ENCODE peak calls at places on chromosome 1, in four cellular contexts. One of them, this sample, is unnamed.

GRCh38 chr1:97412737-97413136 is 508.1 kb downstream of the DPYD start:
- DNase-seq in K562: no peak
- DNase-seq in H1: no peak
- DNase-seq in HepG2: no peak
- DNase-seq in this sample: no peak

GRCh38 chr1:118914379-118915161 is 73.6 kb downstream of the TBX15 start:
- DNase-seq in HepG2: peak
- DNase-seq in K562: no peak
- DNase-seq in H1: no peak
- DNase-seq in this sample: peak

GRCh38 chr1:183911285-183911684 is 106.4 kb downstream of the RGL1 start:
- DNase-seq in H1: no peak
- DNase-seq in K562: no peak
- DNase-seq in HepG2: no peak
- DNase-seq in this sample: no peak

GRCh38 chr1:27966402-27967105 is 6.8 kb downstream of the XKR8 start:
- DNase-seq in H1: no peak
- DNase-seq in K562: no peak
- DNase-seq in HepG2: no peak
- DNase-seq in this sample: no peak

GRCh38 chr1:208808301-208808700 is 564.1 kb upstream of the PLXNA2 start:
- DNase-seq in K562: no peak
- DNase-seq in H1: no peak
- DNase-seq in HepG2: no peak
- DNase-seq in this sample: no peak

GRCh38 chr1:84377480-84378095 is 20.7 kb upstream of the DNASE2B start:
- DNase-seq in K562: peak
- DNase-seq in HepG2: no peak
- DNase-seq in H1: no peak
- DNase-seq in this sample: no peak

GRCh38 chr1:41351262-41352151 is 9.7 kb upstream of the FOXO6 start:
- DNase-seq in H1: no peak
- DNase-seq in K562: no peak
- DNase-seq in HepG2: no peak
- DNase-seq in this sample: no peak

GRCh38 chr1:89563957-89564604 is 39.5 kb downstream of the LRRC8B start:
- DNase-seq in HepG2: no peak
- DNase-seq in H1: no peak
- DNase-seq in K562: no peak
- DNase-seq in this sample: no peak

GRCh38 chr1:171655215-171656116 is 3.0 kb upstream of the MYOC start:
- DNase-seq in HepG2: peak
- DNase-seq in H1: peak
- DNase-seq in K562: peak
- DNase-seq in this sample: peak

GRCh38 chr1:230215049-230215448 is 148.0 kb downstream of the GALNT2 start:
- DNase-seq in H1: no peak
- DNase-seq in K562: peak
- DNase-seq in HepG2: peak
- DNase-seq in this sample: no peak

GRCh38 chr1:35288761-35289160 is 20.3 kb downstream of the ZMYM4 start:
- DNase-seq in HepG2: peak
- DNase-seq in H1: no peak
- DNase-seq in K562: no peak
- DNase-seq in this sample: no peak

GRCh38 chr1:56535949-56536348 is 43.4 kb downstream of the PLPP3 start:
- DNase-seq in HepG2: peak
- DNase-seq in H1: no peak
- DNase-seq in K562: no peak
- DNase-seq in this sample: no peak

DNA sequence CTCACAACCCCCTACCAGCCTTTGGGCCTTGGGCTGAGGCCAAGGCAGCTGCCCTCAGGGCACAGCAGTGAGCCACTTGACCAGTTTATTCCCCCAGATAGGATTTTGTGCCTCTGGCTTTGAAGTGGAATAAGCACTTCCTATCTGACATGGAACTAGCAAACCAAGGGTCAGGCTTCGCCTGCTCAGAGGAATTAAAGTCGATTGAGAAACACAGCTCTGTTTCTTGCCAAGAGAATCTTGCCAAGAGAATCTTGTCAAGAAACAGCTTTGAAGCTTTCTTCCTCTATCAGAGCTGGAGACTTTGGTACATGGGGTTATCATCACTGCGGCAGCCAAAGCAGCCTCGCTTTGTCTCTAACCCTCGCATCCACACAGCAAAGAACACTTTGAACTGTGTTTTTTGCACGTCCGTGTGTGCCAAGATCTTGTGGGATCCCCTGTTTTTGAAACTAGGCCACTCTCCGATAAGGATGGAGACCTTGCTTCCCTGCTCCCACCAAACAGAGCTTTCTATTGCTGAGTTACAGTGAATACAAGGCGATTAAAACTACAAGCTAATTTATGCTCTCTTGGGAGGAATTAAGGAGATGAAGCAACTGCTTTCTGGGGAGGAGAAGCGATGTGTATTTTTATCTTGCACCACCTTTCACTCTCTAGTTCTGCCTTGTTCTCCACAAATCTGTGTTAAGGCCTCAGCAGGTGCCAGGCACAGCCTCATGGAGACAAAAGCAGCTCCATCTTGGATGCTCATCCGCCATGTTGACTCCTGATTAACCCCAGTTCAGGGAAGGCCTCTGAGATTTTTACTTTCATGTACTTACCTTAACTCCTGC is 67.3 kb downstream of the RHOU start:
- DNase-seq in H1: no peak
- DNase-seq in HepG2: no peak
- DNase-seq in K562: no peak
- DNase-seq in this sample: no peak
- TF ChIP-seq PHF8 in H1: no peak
- TF ChIP-seq PHF8 in HepG2: no peak
- TF ChIP-seq PHF8 in K562: no peak
- TF ChIP-seq PHF8 in this sample: no peak

DNA sequence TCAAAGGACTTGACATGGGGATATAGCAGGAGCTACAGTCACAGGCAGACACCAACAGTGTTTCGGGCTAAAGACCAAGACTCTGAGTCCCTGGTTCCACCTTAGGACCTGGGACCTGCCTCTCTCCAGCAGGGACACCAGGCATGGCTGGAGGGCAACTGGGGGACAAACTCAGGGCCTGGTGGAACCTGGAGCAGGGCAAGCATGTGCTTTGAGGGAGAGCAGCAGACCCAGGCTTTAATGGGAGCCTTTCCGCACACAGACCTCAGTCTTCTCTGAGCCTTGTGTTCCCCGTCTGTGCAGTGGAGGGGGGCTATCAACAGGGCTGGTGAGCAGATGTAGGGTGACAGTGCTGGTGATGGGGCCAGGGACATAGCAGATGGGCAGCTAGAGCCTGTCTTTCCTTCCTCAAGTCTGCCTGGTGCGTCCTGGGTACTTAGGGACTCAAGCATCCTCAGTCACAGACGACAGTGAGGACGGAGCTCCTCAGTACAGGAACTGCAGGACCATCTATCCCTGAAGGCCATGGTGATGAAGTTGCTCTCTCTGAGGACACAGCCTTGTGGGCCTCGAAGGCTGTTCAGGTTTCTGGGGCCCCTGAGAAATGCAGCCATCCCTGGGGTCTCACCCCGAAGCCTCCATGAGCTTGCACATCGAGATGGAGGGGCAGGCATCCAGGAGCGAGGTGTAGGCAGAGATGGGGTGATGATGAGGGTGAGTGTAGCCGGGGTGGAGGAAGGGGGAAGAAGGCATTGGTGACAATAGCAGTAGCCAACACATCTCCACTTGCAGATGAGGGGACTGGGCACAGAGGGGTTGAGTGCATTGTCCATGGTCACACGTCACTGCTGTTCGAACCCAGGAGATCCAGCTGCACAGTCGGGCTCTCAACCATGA is 593.4 kb downstream of the PTPRU start:
- DNase-seq in K562: no peak
- DNase-seq in HepG2: no peak
- DNase-seq in H1: no peak
- DNase-seq in this sample: no peak
- TF ChIP-seq PHF8 in K562: no peak
- TF ChIP-seq PHF8 in HepG2: no peak
- TF ChIP-seq PHF8 in H1: no peak
- TF ChIP-seq PHF8 in this sample: no peak

GRCh38 chr1:40161888-40162397 is 756 bp downstream of the RLF start:
- DNase-seq in HepG2: no peak
- DNase-seq in H1: no peak
- DNase-seq in K562: no peak
- DNase-seq in this sample: no peak
- TF ChIP-seq PHF8 in HepG2: no peak
- TF ChIP-seq PHF8 in H1: no peak
- TF ChIP-seq PHF8 in K562: no peak
- TF ChIP-seq PHF8 in this sample: no peak

GRCh38 chr1:108503062-108503740 is 53.1 kb downstream of the NBPF6 start:
- DNase-seq in K562: no peak
- DNase-seq in H1: peak
- DNase-seq in HepG2: peak
- DNase-seq in this sample: peak
- TF ChIP-seq PHF8 in K562: no peak
- TF ChIP-seq PHF8 in H1: no peak
- TF ChIP-seq PHF8 in HepG2: no peak
- TF ChIP-seq PHF8 in this sample: no peak

DNA sequence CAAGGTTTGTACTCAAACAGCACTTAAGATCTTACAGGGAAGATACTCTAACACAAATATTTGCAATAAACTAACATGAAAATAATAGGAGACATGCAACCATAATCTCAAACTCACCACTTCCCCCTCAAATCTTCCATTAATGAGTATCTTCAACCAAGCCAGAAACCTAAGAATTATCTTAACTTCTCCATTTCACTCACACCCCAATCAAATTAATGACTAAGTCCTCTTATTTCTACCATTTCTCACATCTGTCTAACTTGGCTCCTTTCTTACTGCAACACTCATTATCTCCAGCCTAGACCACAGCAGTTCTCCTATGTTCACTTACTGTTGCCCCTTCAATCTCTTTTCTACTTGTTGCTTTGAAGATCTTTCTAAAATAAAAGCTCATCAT is 10.4 kb downstream of the RBBP5 start:
- DNase-seq in HepG2: no peak
- DNase-seq in K562: no peak
- DNase-seq in H1: no peak
- DNase-seq in this sample: no peak
- TF ChIP-seq PHF8 in HepG2: no peak
- TF ChIP-seq PHF8 in K562: no peak
- TF ChIP-seq PHF8 in H1: no peak
- TF ChIP-seq PHF8 in this sample: no peak

DNA sequence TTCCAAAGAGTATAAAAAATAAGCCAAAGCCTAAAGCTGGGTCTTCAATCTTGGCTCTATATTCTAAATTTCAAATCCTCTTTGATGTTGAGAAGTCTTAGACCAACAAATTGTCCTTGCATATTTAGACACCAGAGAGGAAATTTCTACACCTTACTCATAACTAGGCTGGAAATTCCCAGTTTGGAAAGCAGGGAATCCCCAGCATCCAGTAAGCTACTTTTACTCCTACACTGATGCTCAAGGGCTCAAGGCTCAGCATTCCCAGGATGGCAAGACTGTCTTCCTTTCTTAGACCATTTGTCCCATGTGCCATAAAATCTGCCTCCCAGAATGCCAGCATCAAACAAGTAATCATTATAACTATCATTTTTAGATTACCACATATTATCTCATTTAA is 28.3 kb downstream of the PRDX6 start:
- DNase-seq in H1: no peak
- DNase-seq in HepG2: no peak
- DNase-seq in K562: no peak
- DNase-seq in this sample: no peak
- TF ChIP-seq PHF8 in H1: no peak
- TF ChIP-seq PHF8 in HepG2: no peak
- TF ChIP-seq PHF8 in K562: no peak
- TF ChIP-seq PHF8 in this sample: no peak

DNA sequence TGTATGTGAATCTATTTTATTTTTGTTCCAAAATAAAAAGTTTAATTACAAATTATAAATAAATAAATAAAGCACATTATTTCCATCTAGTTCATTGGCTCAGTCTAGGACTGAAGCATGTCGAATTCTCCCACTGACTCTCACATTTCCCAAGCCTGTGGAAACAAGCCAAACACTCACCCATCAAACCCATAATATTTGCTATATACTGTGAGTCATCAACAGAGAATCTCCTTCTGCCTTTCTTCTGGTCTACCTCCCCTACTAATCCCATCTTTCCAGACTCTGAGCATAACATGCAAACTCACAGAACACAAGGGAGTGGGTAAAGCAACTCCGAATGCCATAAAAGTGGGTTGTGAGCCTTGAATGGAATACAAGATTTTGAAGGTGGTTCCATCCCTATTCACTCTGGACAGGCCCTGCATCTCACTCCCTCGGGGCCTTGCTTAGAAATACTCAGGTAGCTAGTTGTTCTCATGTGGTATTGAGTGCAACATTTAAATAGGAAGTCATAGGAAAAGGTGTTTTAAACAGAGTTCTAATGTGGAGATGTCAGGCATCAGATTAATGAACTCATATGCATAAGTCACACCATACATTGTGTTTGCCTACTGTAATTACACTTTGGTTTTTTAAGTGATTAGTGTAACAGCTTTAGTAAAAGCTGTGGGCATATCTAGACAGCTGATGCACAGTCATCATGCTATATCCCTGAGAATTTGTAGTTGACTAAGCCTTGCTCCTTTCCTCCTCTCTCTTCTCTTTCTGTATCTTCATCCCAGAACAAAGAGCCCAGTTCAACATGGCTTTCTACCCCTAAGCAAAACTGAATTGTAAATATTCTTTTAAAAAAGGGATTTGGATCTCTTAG is 47.0 kb downstream of the F5 start:
- DNase-seq in K562: no peak
- DNase-seq in HepG2: peak
- DNase-seq in H1: no peak
- DNase-seq in this sample: no peak
- TF ChIP-seq PHF8 in K562: no peak
- TF ChIP-seq PHF8 in HepG2: no peak
- TF ChIP-seq PHF8 in H1: no peak
- TF ChIP-seq PHF8 in this sample: no peak

DNA sequence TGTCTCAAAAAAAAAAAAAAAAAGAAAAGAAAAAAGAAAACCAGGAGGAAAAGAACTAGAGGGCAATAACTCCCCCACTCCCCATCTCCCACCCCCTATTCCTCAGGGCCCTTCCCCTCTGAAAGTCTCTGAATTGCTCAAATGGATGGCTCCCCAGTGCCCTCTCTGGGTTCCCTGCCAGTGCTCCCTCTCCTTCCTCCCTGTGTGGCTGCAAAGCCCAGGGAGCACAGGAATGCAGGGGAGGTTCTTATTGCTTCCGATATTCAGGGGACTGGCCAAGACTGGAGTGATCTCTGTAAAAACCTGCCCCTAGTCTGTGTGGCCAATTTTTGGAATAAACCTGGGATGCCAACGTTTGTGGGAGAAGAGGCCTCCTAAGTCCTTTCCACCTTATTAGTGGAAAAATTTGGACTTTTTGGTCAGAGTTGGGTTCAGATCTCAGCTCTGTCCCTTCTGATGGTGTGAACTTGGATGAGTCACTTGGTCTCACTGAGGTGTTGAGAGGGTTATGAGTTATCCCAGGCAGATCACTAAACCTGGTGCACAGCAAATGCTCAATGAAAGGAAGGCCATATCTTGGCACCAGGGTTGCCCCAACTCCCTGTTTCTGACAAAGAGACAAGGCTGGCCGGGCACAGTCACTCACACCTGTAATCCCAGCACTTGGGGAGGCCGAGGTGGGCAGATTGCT is 13.4 kb upstream of the ARHGEF10L start:
- DNase-seq in HepG2: no peak
- DNase-seq in K562: no peak
- DNase-seq in H1: no peak
- DNase-seq in this sample: no peak
- TF ChIP-seq PHF8 in HepG2: no peak
- TF ChIP-seq PHF8 in K562: no peak
- TF ChIP-seq PHF8 in H1: no peak
- TF ChIP-seq PHF8 in this sample: no peak

This sample was measured in A549.